ENCODE peak calls at places on chromosomes 6 and 20, in nine cellular contexts. P, K, Y, G, C, J, S, W and T are unnamed samples. For H3K4me1, the result is how much of the 10 kb centered on the place peaks cover.

GRCh38 chr6:45075246-45075645 is 252.9 kb upstream of the RUNX2 start:
- DNase-seq in Y (no peak), P (no peak), G (no peak), K (no peak), W (no peak), J (no peak), S (no peak), C (no peak), T (no peak)

GRCh38 chr20:35901678-35902544 is 52.4 kb downstream of the SCAND1 start:
- DNase-seq in Y (no peak), K (no peak), G (no peak), C (no peak), W (no peak), S (no peak), P (peak), J (no peak), T (no peak)

GRCh38 chr6:77669913-77670312 is 17.1 kb downstream of the MEI4 start:
- DNase-seq in C (no peak), J (no peak), W (no peak), P (no peak), Y (no peak), K (no peak), S (no peak), G (no peak), T (no peak)

GRCh38 chr6:15107644-15108382 is 138.1 kb upstream of the JARID2 start:
- DNase-seq in K (no peak), J (no peak), W (no peak), C (no peak), P (no peak), Y (no peak), S (no peak), G (no peak), T (no peak)

GRCh38 chr6:46746691-46747090 is at the start of gene ANKRD66:
- DNase-seq in W (no peak), G (no peak), Y (no peak), J (peak), K (no peak), S (no peak), C (no peak), P (no peak), T (no peak)

GRCh38 chr6:47715782-47716181 is 17.4 kb downstream of the ADGRF4 start:
- DNase-seq in K (no peak), Y (no peak), S (no peak), P (no peak), J (no peak), W (no peak), C (no peak), G (no peak), T (no peak)

GRCh38 chr6:6758915-6759654 is 170.6 kb downstream of the LY86 start:
- DNase-seq in S (peak), J (no peak), P (peak), W (peak), K (peak), G (no peak), C (peak), Y (peak), T (peak)

GRCh38 chr6:17585766-17586502 is 14.2 kb upstream of the FAM8A1 start:
- DNase-seq in G (no peak), Y (no peak), P (peak), C (no peak), J (no peak), K (no peak), W (no peak), S (no peak), T (no peak)

GRCh38 chr6:54737247-54737646 is 109.3 kb upstream of the FAM83B start:
- DNase-seq in J (no peak), C (no peak), S (peak), Y (peak), W (no peak), G (no peak), P (peak), K (no peak), T (no peak)

GRCh38 chr6:6811151-6812002 is 222.9 kb downstream of the LY86 start:
- DNase-seq in J (no peak), Y (peak), G (no peak), S (no peak), W (no peak), C (no peak), K (peak), P (peak), T (peak)

GRCh38 chr6:90156861-90157260 is 139.8 kb downstream of the BACH2 start:
- DNase-seq in K (no peak), W (no peak), Y (no peak), G (no peak), J (no peak), P (no peak), S (no peak), C (no peak), T (no peak)

GRCh38 chr20:1847780-1848179 is 47.4 kb upstream of the SIRPA start:
- DNase-seq in G (no peak), W (no peak), S (no peak), Y (no peak), C (no peak), P (no peak), J (no peak), K (no peak), T (no peak)

GRCh38 chr6:49551126-49551865 is 828 bp downstream of the C6orf141 start:
- DNase-seq in G (peak), P (no peak), K (no peak), S (no peak), C (no peak), W (peak), J (no peak), Y (peak), T (peak)

GRCh38 chr6:152348116-152348515 is 289.0 kb downstream of the SYNE1 start:
- DNase-seq in Y (no peak), W (no peak), C (no peak), P (no peak), S (no peak), J (no peak), G (no peak), K (no peak), T (no peak)

GRCh38 chr6:44253307-44254101 is 3.8 kb downstream of the SLC35B2 start:
- DNase-seq in W (no peak), J (no peak), P (peak), C (no peak), S (no peak), Y (peak), K (peak), G (no peak), T (peak)

GRCh38 chr6:127096167-127096566 is 22.3 kb upstream of the RSPO3 start:
- DNase-seq in J (no peak), W (no peak), Y (no peak), K (no peak), S (no peak), G (no peak), P (no peak), C (no peak), T (no peak)

GRCh38 chr20:45017859-45018258 is 51.5 kb downstream of the STK4 start:
- DNase-seq in J (no peak), W (no peak), P (no peak), G (no peak), C (no peak), K (no peak), Y (no peak), S (no peak), T (no peak)

GRCh38 chr6:46062312-46062711 is 46.7 kb upstream of the CLIC5 start:
- DNase-seq in P (no peak), C (no peak), Y (no peak), G (no peak), W (no peak), J (no peak), S (no peak), K (no peak), T (peak)

GRCh38 chr20:11354841-11355240 is 562.9 kb upstream of the BTBD3 start:
- DNase-seq in G (no peak), K (no peak), W (no peak), S (no peak), C (no peak), J (no peak), Y (no peak), P (no peak), T (no peak)

DNA sequence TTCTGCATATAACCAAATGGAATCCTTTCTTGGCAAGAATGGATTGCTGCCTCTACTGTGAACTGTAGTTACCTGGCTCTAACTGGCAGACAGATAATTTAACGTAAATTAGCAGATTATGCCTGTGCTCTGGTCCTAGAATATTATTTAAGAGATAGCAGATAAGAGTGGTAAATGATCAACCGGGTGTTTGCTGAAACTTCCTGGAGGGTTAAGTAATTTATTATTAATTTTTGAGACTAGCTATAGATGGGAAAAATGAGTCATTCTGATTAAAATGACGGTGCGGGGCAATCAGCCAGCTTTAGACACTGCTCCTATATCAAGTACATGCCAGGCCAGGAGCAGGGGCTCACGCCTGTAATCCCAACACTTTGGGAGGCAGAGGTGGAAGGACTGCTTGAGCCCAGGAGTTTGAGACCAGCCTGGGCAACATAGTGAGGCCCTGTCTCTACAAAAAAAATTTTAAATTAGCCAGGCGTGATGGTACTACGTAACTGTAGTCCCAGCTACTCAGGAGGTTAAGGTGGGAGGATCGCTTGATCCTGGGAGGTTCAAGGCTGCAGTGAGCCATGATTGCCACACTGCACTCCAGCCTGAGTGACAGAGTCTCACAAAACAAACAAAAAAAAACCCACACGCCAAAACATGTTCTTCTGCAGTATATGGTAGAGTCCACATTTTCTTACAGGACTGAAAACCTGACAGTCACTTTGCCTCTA is 22.6 kb downstream of the B4GALT5 start:
- DNase-seq in Y (no peak), K (peak), G (no peak), P (peak), J (no peak), W (no peak), C (no peak), S (no peak), T (no peak)
- H3K4me1 ChIP-seq in Y (under half), K (half or more), G (under half), P (half or more), J (half or more), W (under half), C (under half), S (under half), T (half or more)

GRCh38 chr6:137870744-137871247 is 3.7 kb downstream of the TNFAIP3 start:
- DNase-seq in S (no peak), Y (no peak), W (no peak), P (peak), J (no peak), C (no peak), G (no peak), K (no peak), T (no peak)
- TF ChIP-seq POLR2AphosphoS5 in S (no peak), Y (no peak), W (no peak), P (no peak), J (no peak), C (no peak), G (no peak), K (no peak), T (no peak)

DNA sequence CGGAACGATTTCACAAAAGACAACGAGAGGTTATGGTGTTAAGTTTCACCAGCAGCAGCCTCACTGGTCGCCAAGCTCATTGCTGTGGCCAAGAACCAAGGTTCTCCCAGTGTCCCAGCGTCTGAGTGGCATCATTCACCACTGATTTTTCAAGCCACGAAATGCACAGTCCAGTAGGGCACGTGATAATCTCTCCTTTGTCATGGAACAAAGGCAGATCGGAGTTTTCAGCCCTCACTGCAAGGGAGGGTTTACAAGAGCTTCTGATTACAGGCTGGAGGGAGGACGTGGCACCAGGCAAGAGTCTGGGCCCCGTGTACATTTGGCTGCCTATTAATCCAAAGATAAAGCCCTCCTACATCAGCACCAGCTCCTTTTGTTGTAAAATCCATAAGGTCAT is 2.0 kb downstream of the CD24 start:
- DNase-seq in J (no peak), S (peak), Y (no peak), P (no peak), G (no peak), W (no peak), C (no peak), K (peak), T (no peak)
- TF ChIP-seq EP300 in J (no peak), S (no peak), Y (no peak), P (no peak), G (no peak), W (no peak), C (no peak), K (no peak), T (no peak)

GRCh38 chr6:111445786-111446395 is 37.1 kb downstream of the REV3L start:
- DNase-seq in P (no peak), C (no peak), G (no peak), J (no peak), S (no peak), Y (no peak), K (no peak), W (no peak), T (no peak)

GRCh38 chr6:111444794-111445193 is 38.2 kb downstream of the REV3L start:
- DNase-seq in C (no peak), P (no peak), K (no peak), W (no peak), G (no peak), Y (no peak), S (no peak), J (no peak), T (no peak)

GRCh38 chr6:111439169-111439568 is 43.8 kb downstream of the REV3L start:
- DNase-seq in P (no peak), K (no peak), G (no peak), W (no peak), J (no peak), C (no peak), Y (no peak), S (no peak), T (no peak)

GRCh38 chr6:111437573-111437972 is 45.4 kb downstream of the REV3L start:
- DNase-seq in J (no peak), G (no peak), W (no peak), Y (no peak), P (no peak), K (no peak), S (no peak), C (no peak), T (no peak)

DNA sequence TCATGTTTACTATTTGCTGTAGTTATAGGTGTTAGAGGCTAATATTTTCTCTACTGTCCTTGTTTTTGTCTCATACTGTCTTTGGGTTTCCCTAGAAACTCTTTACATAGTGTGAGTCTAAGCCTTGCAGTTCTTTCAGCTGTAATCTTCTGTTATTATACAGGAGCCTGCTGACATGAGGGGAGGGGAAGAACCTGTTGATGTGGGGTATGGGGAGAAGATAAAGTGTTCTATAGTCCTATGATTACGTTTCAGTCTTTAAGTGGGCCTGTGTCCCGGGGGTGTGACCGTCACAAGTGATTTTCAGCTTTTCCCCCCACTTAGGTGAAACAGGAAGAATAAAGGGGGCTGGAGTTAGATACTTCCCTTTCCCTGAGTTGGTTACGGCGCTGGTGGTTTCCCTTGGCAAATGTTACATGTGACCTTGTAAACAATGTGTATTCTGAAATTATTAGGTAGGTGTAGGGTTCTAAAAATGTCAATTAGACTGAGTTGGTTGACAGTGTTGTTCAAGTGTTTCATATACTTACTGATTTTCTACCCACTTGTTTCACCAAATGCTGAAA is 41.3 kb downstream of the REV3L start:
- DNase-seq in K (no peak), P (no peak), W (no peak), C (no peak), G (no peak), Y (no peak), J (no peak), S (no peak), T (no peak)
- H3K4me1 ChIP-seq in K (under half), P (under half), W (under half), C (under half), G (under half), Y (under half), J (under half), S (under half), T (under half)

DNA sequence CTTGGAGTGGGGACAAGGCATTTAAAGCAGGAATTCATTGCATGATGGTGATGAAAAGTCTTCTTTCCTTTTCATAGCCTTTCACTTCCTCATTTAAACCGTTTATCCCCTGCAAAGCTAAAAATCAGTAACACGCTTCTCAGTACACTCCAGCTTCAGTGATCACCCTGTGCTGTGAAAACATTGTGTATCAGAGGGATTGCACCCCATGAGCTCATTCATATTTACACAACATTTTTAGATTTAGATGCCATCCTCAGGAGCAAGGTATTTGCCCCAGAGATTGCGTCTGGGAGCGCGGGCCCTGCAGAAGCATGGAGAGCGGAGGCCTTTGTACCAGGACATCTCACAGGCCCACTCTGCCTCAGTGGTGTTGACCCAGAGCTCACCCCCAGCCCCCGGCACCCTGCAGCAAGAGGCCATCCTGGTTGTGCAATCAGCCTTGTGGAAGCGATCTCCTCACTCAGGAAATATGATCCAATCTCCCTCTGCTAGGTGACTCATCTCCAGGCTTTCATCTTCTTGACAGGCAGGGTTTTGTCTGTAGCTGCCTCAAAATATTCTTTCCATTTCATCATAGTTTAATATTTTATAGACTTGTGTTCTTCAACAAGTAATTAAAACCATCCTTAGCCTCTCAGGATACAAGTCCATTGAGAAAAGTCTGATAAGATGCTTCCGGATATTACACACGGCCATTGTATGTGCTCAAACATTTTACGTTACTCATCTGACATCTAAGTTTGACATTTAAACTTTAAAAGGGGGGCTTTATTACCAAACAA is 38.9 kb upstream of the THBS2 start:
- DNase-seq in S (no peak), Y (no peak), G (peak), K (no peak), J (peak), C (peak), W (peak), P (peak), T (no peak)
- TF ChIP-seq POLR2AphosphoS5 in S (peak), Y (no peak), G (no peak), K (no peak), J (peak), C (no peak), W (peak), P (no peak), T (no peak)

DNA sequence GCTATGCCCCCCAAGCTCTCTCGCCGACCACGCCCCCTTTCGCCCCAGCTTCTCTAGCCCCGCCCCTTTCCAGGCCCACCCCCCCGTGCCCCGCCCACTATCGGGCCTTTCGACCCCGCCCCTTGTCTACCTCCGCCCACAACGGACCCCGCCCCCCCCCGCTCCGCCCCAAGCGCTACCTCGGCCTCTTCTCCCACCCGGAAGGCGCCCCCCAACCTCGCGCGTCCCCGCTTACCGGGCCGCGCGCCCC is 201 bp downstream of the ZBTB22 start:
- DNase-seq in G (no peak), W (peak), J (no peak), K (no peak), C (no peak), S (peak), P (no peak), Y (peak), T (no peak)
- TF ChIP-seq EP300 in G (no peak), W (no peak), J (no peak), K (no peak), C (no peak), S (no peak), P (no peak), Y (no peak), T (no peak)

DNA sequence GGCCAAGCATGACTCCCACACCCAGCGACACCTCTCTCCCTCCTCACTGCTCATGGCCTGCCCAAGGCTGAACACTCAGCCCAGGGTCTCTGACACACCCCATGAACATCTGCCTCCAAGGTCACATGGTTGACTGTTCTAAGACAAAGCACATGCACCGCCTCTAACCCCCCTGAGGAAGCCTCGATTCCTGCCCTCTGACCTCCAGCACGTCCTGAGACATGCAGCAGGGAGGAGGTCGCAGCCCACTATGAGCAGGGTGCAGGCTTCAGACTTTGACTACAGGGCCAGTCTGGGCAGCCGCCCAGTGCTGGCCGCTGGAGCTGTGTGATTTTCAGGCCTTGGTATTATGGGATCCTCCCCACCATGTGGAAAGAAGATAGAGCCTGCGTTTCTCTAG is 46.2 kb downstream of the RRBP1 start:
- DNase-seq in S (no peak), P (no peak), W (no peak), J (no peak), Y (no peak), C (no peak), G (peak), K (no peak), T (no peak)
- H3K4me1 ChIP-seq in S (under half), P (under half), W (under half), J (half or more), Y (under half), C (under half), G (under half), K (under half), T (under half)